ENCODE peak calls at places on chromosomes 2 and 18, in five cellular contexts. G, Q, W, P and Z are unnamed samples.

GRCh38 chr2:69046221-69046662 is 33.3 kb downstream of the ANTXR1 start:
- DNase-seq in G (peak; percentile 60), Q (no peak), W (no peak), P (no peak), Z (no peak)

GRCh38 chr2:109212836-109213563 is 84.0 kb downstream of the SH3RF3 start:
- DNase-seq in G (no peak), Q (no peak), W (no peak), P (no peak), Z (no peak)

GRCh38 chr2:69577467-69578200 is 65.9 kb downstream of the AAK1 start:
- DNase-seq in G (no peak), Q (no peak), W (no peak), P (no peak), Z (no peak)

GRCh38 chr2:239252433-239253200 is 148.2 kb downstream of the HDAC4 start:
- DNase-seq in G (no peak), Q (no peak), W (peak; percentile 90), P (no peak), Z (no peak)

GRCh38 chr18:21243041-21243431 is 1.0 kb downstream of the GREB1L start:
- DNase-seq in G (peak; percentile 47), Q (no peak), W (no peak), P (no peak), Z (no peak)

GRCh38 chr2:33333433-33333832 is 143.0 kb upstream of the RASGRP3 start:
- DNase-seq in G (no peak), Q (no peak), W (no peak), P (no peak), Z (no peak)

GRCh38 chr2:64640153-64641044 is 13.3 kb downstream of the SERTAD2 start:
- DNase-seq in G (peak; percentile 65), Q (no peak), W (no peak), P (no peak), Z (no peak)

GRCh38 chr2:200467806-200468686 is 41.8 kb downstream of the KCTD18 start:
- DNase-seq in G (no peak), Q (no peak), W (no peak), P (no peak), Z (peak; percentile 44)

GRCh38 chr2:240469239-240469636 is 33.8 kb downstream of the GPC1 start:
- DNase-seq in G (no peak), Q (no peak), W (peak; percentile 12), P (no peak), Z (no peak)

GRCh38 chr2:180644709-180645108 is 335.7 kb upstream of the UBE2E3 start:
- DNase-seq in G (peak; percentile 85), Q (no peak), W (no peak), P (no peak), Z (no peak)

GRCh38 chr2:182852090-182852489 is 14.3 kb downstream of the FRZB start:
- DNase-seq in G (no peak), Q (no peak), W (peak; percentile 38), P (no peak), Z (no peak)

GRCh38 chr18:74739926-74740325 is 142.3 kb downstream of the ZNF407 start:
- DNase-seq in G (no peak), Q (no peak), W (no peak), P (no peak), Z (no peak)

GRCh38 chr2:54657664-54658083 is 65.8 kb upstream of the EML6 start:
- DNase-seq in G (no peak), Q (peak; percentile 73), W (peak; percentile 67), P (peak; percentile 46), Z (peak; percentile 65)

GRCh38 chr2:29700560-29700959 is 220.8 kb downstream of the ALK start:
- DNase-seq in G (peak; percentile 83), Q (no peak), W (no peak), P (no peak), Z (no peak)

GRCh38 chr18:1784113-1784512 is 787.2 kb downstream of the METTL4 start:
- DNase-seq in G (no peak), Q (no peak), W (no peak), P (no peak), Z (no peak)

GRCh38 chr2:165897074-165897683 is 56.4 kb downstream of the TTC21B start:
- DNase-seq in G (no peak), Q (no peak), W (no peak), P (no peak), Z (no peak)

GRCh38 chr2:237391140-237391539 is 22.8 kb downstream of the COL6A3 start:
- DNase-seq in G (no peak), Q (no peak), W (no peak), P (no peak), Z (no peak)

GRCh38 chr2:241860184-241861078 is 1.7 kb upstream of the PDCD1 start:
- DNase-seq in G (no peak), Q (no peak), W (peak; percentile 51), P (peak; percentile 48), Z (no peak)

GRCh38 chr2:42296226-42296625 is 64.8 kb downstream of the COX7A2L start:
- DNase-seq in G (no peak), Q (no peak), W (no peak), P (no peak), Z (peak; percentile 60)

DNA sequence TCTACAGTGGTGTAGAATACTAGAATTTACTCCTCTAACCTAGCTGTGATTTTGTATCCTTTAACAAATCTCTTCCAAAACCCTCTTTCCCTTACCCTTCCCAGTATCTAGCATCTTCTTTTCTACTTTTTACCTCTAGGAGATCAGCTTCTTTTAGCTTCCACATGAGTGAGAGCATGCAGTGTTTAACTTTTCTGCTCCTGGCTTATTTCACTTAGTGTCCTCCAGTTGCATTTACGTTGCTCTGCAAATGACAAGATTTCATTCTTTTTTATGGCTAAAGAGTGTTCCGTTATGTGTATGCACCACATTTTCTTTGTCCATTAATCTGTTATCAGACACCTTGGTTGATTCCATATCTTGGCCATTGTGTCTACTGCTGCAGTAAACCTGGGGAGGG is 228.5 kb downstream of the PRKCE start:
- DNase-seq in G (no peak), Q (no peak), W (no peak), P (no peak), Z (no peak)
- H3K27ac ChIP-seq in G (no peak overlapping the region), Q (no peak overlapping the region), W (no peak overlapping the region), P (no peak overlapping the region), Z (no peak overlapping the region)

GRCh38 chr18:76678248-76678647 is 144.1 kb upstream of the ZNF236 start:
- DNase-seq in G (no peak), Q (peak; percentile 37), W (no peak), P (no peak), Z (no peak)

GRCh38 chr18:76684265-76684664 is 138.1 kb upstream of the ZNF236 start:
- DNase-seq in G (no peak), Q (no peak), W (no peak), P (no peak), Z (no peak)

GRCh38 chr18:76679877-76680276 is 142.5 kb upstream of the ZNF236 start:
- DNase-seq in G (no peak), Q (no peak), W (no peak), P (no peak), Z (no peak)

GRCh38 chr18:76674596-76674995 is 147.8 kb upstream of the ZNF236 start:
- DNase-seq in G (no peak), Q (no peak), W (no peak), P (no peak), Z (no peak)

DNA sequence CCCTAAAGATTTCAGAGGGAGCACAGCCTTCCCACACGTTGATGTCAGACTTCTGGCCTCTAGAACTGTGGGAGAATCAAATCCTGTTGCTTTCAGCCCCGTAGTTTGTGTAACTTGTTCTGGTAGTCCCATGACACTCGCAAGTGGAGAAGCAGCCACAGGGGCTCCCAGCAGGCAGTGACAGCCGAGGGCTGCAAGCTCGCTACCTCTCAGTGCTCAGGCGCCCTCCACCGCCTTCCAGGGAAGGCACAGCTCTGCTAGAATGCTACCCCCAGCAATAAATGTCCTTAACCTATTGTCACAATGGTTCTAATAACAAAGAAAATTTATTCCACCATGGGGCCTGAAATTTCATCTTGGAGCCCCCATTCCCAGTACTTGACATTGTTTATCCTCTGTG is 143.1 kb upstream of the ZNF236 start:
- DNase-seq in G (no peak), Q (no peak), W (no peak), P (no peak), Z (no peak)
- H3K27ac ChIP-seq in G (no peak overlapping the region), Q (no peak overlapping the region), W (no peak overlapping the region), P (no peak overlapping the region), Z (no peak overlapping the region)

DNA sequence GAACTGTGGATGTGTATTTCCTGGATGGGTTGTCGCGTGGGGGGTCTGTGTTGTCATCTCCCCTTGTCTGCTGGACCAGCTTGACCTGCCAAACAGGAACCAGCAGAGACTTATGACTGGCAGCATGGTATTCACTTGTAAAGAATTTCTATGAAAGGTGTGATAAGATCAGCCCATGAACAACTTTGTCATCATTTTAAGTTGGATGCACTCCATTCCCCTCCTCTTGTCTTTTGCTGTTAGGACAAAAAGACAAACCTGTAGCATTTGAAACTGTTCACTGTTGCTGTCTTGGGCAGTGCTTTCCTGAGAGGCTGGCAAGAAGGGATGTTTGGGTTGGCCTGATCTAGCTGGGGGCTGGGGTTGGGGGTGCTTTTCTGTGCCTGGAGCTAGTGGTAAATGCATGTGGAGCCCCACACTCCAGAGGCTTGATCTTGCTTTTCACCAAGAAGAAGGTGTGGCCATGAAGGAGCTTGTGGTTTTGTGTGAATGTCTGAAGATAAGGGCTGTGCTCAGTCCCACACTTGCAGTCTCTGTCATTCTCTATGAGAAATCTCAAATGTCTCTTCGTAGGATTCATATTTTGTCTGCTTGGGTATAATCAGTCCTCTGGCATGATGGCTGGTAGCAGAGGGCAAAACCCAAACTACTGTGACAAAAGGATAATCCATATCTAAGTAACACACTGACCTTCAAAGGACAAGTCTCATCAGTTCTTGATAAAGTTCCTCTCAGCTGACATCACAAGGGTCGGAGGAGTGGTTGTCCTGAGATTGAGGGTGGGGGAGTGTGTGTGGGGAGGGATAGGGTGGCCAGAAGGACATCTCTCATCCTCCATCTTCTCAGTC is 39.0 kb downstream of the RALB start:
- DNase-seq in G (peak; percentile 80), Q (no peak), W (no peak), P (no peak), Z (no peak)
- H3K27ac ChIP-seq in G (no peak overlapping the region), Q (no peak overlapping the region), W (peak overlapping the region; percentile 5), P (no peak overlapping the region), Z (no peak overlapping the region)

GRCh38 chr2:48722391-48722790 is 33.1 kb downstream of the LHCGR start:
- DNase-seq in G (no peak), Q (no peak), W (no peak), P (no peak), Z (no peak)

GRCh38 chr2:48717826-48718225 is 37.7 kb downstream of the LHCGR start:
- DNase-seq in G (no peak), Q (no peak), W (no peak), P (no peak), Z (no peak)

GRCh38 chr2:48723125-48723524 is 32.4 kb downstream of the LHCGR start:
- DNase-seq in G (peak; percentile 55), Q (no peak), W (no peak), P (no peak), Z (no peak)

GRCh38 chr2:48721158-48721557 is 34.4 kb downstream of the LHCGR start:
- DNase-seq in G (no peak), Q (no peak), W (no peak), P (no peak), Z (no peak)

DNA sequence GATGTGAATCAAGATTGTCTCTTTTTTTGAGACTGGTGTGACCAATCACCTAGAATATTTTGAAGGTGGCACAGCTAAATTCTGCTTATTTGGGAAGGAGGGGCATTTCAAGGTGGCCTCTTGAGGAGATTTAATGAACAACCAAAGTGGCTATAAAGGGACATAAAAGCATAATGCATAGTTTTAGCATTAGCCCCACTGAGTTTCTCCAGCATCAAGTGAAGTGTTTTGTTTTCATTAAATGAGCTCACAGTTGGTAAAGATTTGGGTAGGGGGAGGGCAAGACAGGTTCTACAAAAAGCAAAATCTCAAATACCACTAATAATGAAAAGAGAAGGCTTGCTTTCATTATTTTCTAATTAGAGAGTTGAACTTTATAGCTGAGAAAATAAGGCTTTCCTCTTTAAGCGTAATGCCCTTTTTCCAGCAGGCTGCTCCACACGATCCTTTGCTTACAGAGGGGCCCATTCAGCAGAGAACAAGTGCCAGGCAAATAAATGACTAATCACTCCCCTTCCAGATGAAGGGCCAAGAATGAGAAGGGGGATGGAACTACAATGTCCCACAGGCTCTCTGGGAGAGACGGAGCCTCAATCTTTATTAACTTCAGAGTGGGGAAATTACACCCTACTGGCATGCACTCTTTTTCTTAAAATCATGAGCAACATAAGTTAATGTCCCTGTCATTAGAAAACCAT is 35.9 kb downstream of the LHCGR start:
- DNase-seq in G (no peak), Q (no peak), W (no peak), P (no peak), Z (no peak)
- H3K27ac ChIP-seq in G (no peak overlapping the region), Q (no peak overlapping the region), W (no peak overlapping the region), P (no peak overlapping the region), Z (no peak overlapping the region)